ENCODE peak calls at places on chromosomes 16 and 17, in four cellular contexts. N is C1 segment of cervical spinal cord; M is T-helper 2 cell treated with Interferon-gamma antibody and Interleukin-4, amounts not matched to agents 5 μg/mL and 100 μg/mL, for 36 hours; B is GM23338. V is an unnamed sample.

GRCh38 chr17:75109407-75110236 is at the start of gene ARMC7:
- DNase-seq in N (peak), B (peak), M (peak), V (peak)

GRCh38 chr16:57585051-57585687 is 42.7 kb downstream of the ADGRG5 start:
- DNase-seq in N (no peak), B (no peak), M (no peak), V (no peak)

GRCh38 chr16:9311303-9311954 is 220.0 kb downstream of the HAPSTR1 start:
- DNase-seq in B (peak), N (no peak), M (no peak), V (peak)

GRCh38 chr17:64001091-64001579 is 3.0 kb downstream of the PRR29 start:
- DNase-seq in M (no peak), B (no peak), N (no peak), V (peak)

GRCh38 chr16:25151996-25152395 is 40.5 kb downstream of the LCMT1 start:
- DNase-seq in M (no peak), B (no peak), N (no peak), V (no peak)

GRCh38 chr17:4899341-4900230 is at the start of gene C17orf107:
- DNase-seq in B (peak), M (peak), N (no peak), V (peak)

GRCh38 chr16:30977502-30977901 is 7.5 kb upstream of the HSD3B7 start:
- DNase-seq in N (no peak), M (no peak), B (peak), V (peak)

GRCh38 chr17:49076575-49077384 is 55.8 kb upstream of the B4GALNT2 start:
- DNase-seq in M (no peak), B (no peak), N (no peak), V (no peak)

GRCh38 chr16:85390511-85391174 is 222.5 kb upstream of the GSE1 start:
- DNase-seq in B (no peak), M (no peak), N (no peak), V (no peak)

GRCh38 chr16:49822649-49823370 is 33.1 kb downstream of the ZNF423 start:
- DNase-seq in M (no peak), B (no peak), N (no peak), V (no peak)

GRCh38 chr17:39966771-39967170 is 4.0 kb downstream of the GSDMA start:
- DNase-seq in M (no peak), B (no peak), N (no peak), V (no peak)

GRCh38 chr17:48970224-48970623 is 1.8 kb upstream of the GIP start:
- DNase-seq in M (no peak), N (no peak), B (no peak), V (no peak)

GRCh38 chr16:81697886-81698635 is 81.0 kb upstream of the PLCG2 start:
- DNase-seq in N (no peak), B (no peak), M (no peak), V (no peak)

GRCh38 chr17:65008877-65009276 is 47.7 kb downstream of the GNA13 start:
- DNase-seq in N (no peak), M (no peak), B (no peak), V (no peak)

GRCh38 chr16:70437582-70438324 is 1.1 kb downstream of the ST3GAL2 start:
- DNase-seq in N (no peak), B (peak), M (no peak), V (peak)

GRCh38 chr17:47257651-47258339 is 4.2 kb downstream of the ITGB3 start:
- DNase-seq in B (no peak), N (no peak), M (no peak), V (no peak)

GRCh38 chr16:46857261-46857962 is 26.4 kb upstream of the C16orf87 start:
- DNase-seq in B (peak), N (no peak), M (no peak), V (peak)

GRCh38 chr16:49866533-49867155 is 10.7 kb upstream of the ZNF423 start:
- DNase-seq in B (peak), N (no peak), M (no peak), V (peak)

GRCh38 chr16:54847207-54847606 is 83.5 kb upstream of the IRX5 start:
- DNase-seq in B (no peak), M (no peak), N (no peak), V (no peak)

GRCh38 chr16:89507834-89508590 is at the start of gene SPG7:
- DNase-seq in B (peak), N (peak), M (peak), V (peak)

GRCh38 chr17:65487161-65487560 is 74.3 kb downstream of the AXIN2 start:
- DNase-seq in N (no peak), B (no peak), M (no peak), V (no peak)

GRCh38 chr17:59371426-59372099 is 40.1 kb downstream of the YPEL2 start:
- DNase-seq in M (no peak), N (peak), B (no peak), V (no peak)

GRCh38 chr16:63913278-63913677 is 1208.6 kb downstream of the CDH11 start:
- DNase-seq in N (no peak), B (no peak), M (no peak), V (no peak)

GRCh38 chr17:45288825-45289224 is 26.9 kb upstream of the SPATA32 start:
- DNase-seq in B (no peak), N (no peak), M (no peak), V (no peak)

GRCh38 chr16:50298075-50298460 is 31.7 kb downstream of the ADCY7 start:
- DNase-seq in N (no peak), M (no peak), B (no peak), V (no peak)

GRCh38 chr17:72158895-72159885 is 38.4 kb downstream of the SOX9 start:
- DNase-seq in N (no peak), B (no peak), M (no peak), V (no peak)

GRCh38 chr16:27364493-27365141 is 37.4 kb upstream of the IL21R start:
- DNase-seq in M (no peak), B (no peak), N (no peak), V (no peak)

GRCh38 chr16:11262915-11263314 is 6.2 kb downstream of the TNP2 start:
- DNase-seq in M (no peak), N (no peak), B (no peak), V (no peak)

GRCh38 chr16:8935989-8936388 is 27.7 kb downstream of the USP7 start:
- DNase-seq in M (no peak), N (no peak), B (peak), V (peak)

GRCh38 chr16:15822957-15823356 is 33.9 kb downstream of the MYH11 start:
- DNase-seq in N (no peak), M (no peak), B (no peak), V (no peak)

GRCh38 chr17:39739885-39740356 is 2.2 kb downstream of the GRB7 start:
- DNase-seq in B (peak), N (no peak), M (no peak), V (peak)

GRCh38 chr17:58121925-58122324 is 26.3 kb upstream of the OR4D1 start:
- DNase-seq in M (no peak), N (no peak), B (peak), V (peak)

V was measured in H7.